ENCODE peak calls at places on chromosome 9, in seven cellular contexts. F is activated CD8-positive, alpha-beta memory T cell treated with anti-CD3 and anti-CD28 coated beads, Interleukin-2, amount 50 U/mL, for 4 hours; O is left ventricle myocardium superior; V is HEK293T; N is GM10248; K is AG04449; A is retina. M is an unnamed sample.

GRCh38 chr9:122445155-122445749 is 32.5 kb downstream of the OR1J1 start:
- DNase-seq in F (no peak), O (no peak), V (no peak), N (no peak), K (peak; percentile 47), A (no peak), M (no peak)

GRCh38 chr9:116181853-116182610 is 28.4 kb downstream of the PAPPA start:
- DNase-seq in F (no peak), O (no peak), V (no peak), N (no peak), K (no peak), A (no peak), M (peak; percentile 38)

GRCh38 chr9:87766697-87767096 is 40.8 kb downstream of the CTSL start:
- DNase-seq in F (no peak), O (no peak), V (no peak), N (no peak), K (no peak), A (no peak), M (peak; percentile 97)

GRCh38 chr9:114733814-114734213 is 51.8 kb upstream of the TEX48 start:
- DNase-seq in F (no peak), O (no peak), V (no peak), N (no peak), K (no peak), A (no peak), M (peak; percentile 96)

GRCh38 chr9:80867731-80868130 is 821.6 kb downstream of the TLE1 start:
- DNase-seq in F (no peak), O (no peak), V (no peak), N (no peak), K (peak; percentile 5), A (no peak), M (peak; percentile 90)

GRCh38 chr9:123955637-123956036 is 25.7 kb upstream of the DENND1A start:
- DNase-seq in F (no peak), O (no peak), V (no peak), N (no peak), K (no peak), A (no peak), M (no peak)

GRCh38 chr9:114214686-114215397 is 59.5 kb downstream of the COL27A1 start:
- DNase-seq in F (no peak), O (no peak), V (no peak), N (no peak), K (no peak), A (no peak), M (peak; percentile 62)

GRCh38 chr9:10729225-10729624 is 116.4 kb upstream of the PTPRD start:
- DNase-seq in F (no peak), O (no peak), V (no peak), N (no peak), K (no peak), A (no peak), M (no peak)

GRCh38 chr9:130110166-130110565 is 56.5 kb downstream of the GPR107 start:
- DNase-seq in F (no peak), O (no peak), V (no peak), N (no peak), K (no peak), A (no peak), M (no peak)

GRCh38 chr9:129401623-129402340 is 219.1 kb downstream of the C9orf50 start:
- DNase-seq in F (no peak), O (peak; percentile 45), V (no peak), N (no peak), K (no peak), A (no peak), M (no peak)

GRCh38 chr9:124322618-124323432 is 65.1 kb downstream of the NEK6 start:
- DNase-seq in F (no peak), O (no peak), V (no peak), N (no peak), K (no peak), A (no peak), M (no peak)

GRCh38 chr9:74742792-74743389 is 144.8 kb downstream of the TRPM6 start:
- DNase-seq in F (no peak), O (no peak), V (peak; percentile 50), N (no peak), K (no peak), A (peak; percentile 79), M (peak; percentile 30)

GRCh38 chr9:3963266-3964019 is 336.4 kb downstream of the GLIS3 start:
- DNase-seq in F (no peak), O (no peak), V (no peak), N (no peak), K (no peak), A (no peak), M (peak; percentile 65)

GRCh38 chr9:122819791-122820489 is 8.4 kb downstream of the PDCL start:
- DNase-seq in F (no peak), O (no peak), V (no peak), N (no peak), K (no peak), A (no peak), M (no peak)

M was measured in bronchial epithelial cell.